ENCODE peak calls at places on chromosomes 7 and 10, in ten cellular contexts. E is H9; Y is astrocyte of the spinal cord; N is IMR-90; V is lower lobe of right lung; O is AG04449; U is BE2C; C is A673; P is CD8-positive, alpha-beta T cell; Q is Peyer's patch. B is an unnamed sample.

GRCh38 chr7:44057849-44058758 is 7.3 kb downstream of the PGAM2 start:
- DNase-seq in O (no peak), Y (no peak), C (no peak), V (no peak), N (no peak), Q (peak), U (peak), E (no peak), P (no peak), B (no peak)

GRCh38 chr7:141519623-141520022 is 31.6 kb upstream of the AGK start:
- DNase-seq in C (no peak), V (no peak), Q (no peak), N (no peak), P (no peak), Y (no peak), E (no peak), O (no peak), U (no peak), B (no peak)

GRCh38 chr10:112365014-112365432 is 8.9 kb upstream of the ACSL5 start:
- DNase-seq in E (no peak), U (no peak), C (no peak), O (no peak), Q (peak), N (no peak), V (no peak), Y (no peak), P (no peak), B (no peak)

GRCh38 chr7:156684661-156685060 is 44.1 kb downstream of the RNF32 start:
- DNase-seq in O (no peak), E (no peak), U (no peak), Q (no peak), N (no peak), P (no peak), V (no peak), Y (no peak), C (no peak), B (no peak)

GRCh38 chr7:31782411-31782991 is 95.5 kb downstream of the PPP1R17 start:
- DNase-seq in C (peak), Y (peak), P (no peak), V (no peak), E (peak), Q (peak), O (no peak), U (peak), N (peak), B (peak)

GRCh38 chr7:43721193-43721806 is 8.0 kb downstream of the COA1 start:
- DNase-seq in P (no peak), U (no peak), Q (no peak), C (peak), V (no peak), N (peak), E (no peak), Y (peak), O (no peak), B (peak)

GRCh38 chr7:137038706-137039105 is 170.3 kb downstream of the CHRM2 start:
- DNase-seq in N (no peak), E (no peak), V (no peak), O (no peak), U (no peak), Q (no peak), C (no peak), Y (no peak), P (no peak), B (no peak)

GRCh38 chr7:142685877-142686508 is 63.3 kb upstream of the PRSS1 start:
- DNase-seq in O (no peak), Q (no peak), N (no peak), C (no peak), V (no peak), U (no peak), Y (no peak), P (peak), E (no peak), B (no peak)

GRCh38 chr10:71634531-71635164 is 84.9 kb downstream of the C10orf105 start:
- DNase-seq in V (no peak), Y (no peak), Q (peak), U (no peak), N (no peak), C (no peak), P (no peak), O (no peak), E (no peak), B (no peak)

GRCh38 chr7:69002416-69002815 is 595.9 kb upstream of the AUTS2 start:
- DNase-seq in C (no peak), Y (peak), Q (no peak), O (peak), N (peak), U (no peak), V (no peak), E (no peak), P (no peak), B (peak)

GRCh38 chr10:3119796-3120459 is 52.6 kb downstream of the PFKP start:
- DNase-seq in U (peak), Y (no peak), V (no peak), N (peak), C (peak), Q (no peak), E (no peak), P (no peak), O (no peak), B (peak)

GRCh38 chr10:82737556-82737955 is 862.6 kb downstream of the NRG3 start:
- DNase-seq in E (peak), C (no peak), N (no peak), U (no peak), Y (no peak), V (no peak), P (no peak), Q (no peak), O (no peak), B (no peak)

DNA sequence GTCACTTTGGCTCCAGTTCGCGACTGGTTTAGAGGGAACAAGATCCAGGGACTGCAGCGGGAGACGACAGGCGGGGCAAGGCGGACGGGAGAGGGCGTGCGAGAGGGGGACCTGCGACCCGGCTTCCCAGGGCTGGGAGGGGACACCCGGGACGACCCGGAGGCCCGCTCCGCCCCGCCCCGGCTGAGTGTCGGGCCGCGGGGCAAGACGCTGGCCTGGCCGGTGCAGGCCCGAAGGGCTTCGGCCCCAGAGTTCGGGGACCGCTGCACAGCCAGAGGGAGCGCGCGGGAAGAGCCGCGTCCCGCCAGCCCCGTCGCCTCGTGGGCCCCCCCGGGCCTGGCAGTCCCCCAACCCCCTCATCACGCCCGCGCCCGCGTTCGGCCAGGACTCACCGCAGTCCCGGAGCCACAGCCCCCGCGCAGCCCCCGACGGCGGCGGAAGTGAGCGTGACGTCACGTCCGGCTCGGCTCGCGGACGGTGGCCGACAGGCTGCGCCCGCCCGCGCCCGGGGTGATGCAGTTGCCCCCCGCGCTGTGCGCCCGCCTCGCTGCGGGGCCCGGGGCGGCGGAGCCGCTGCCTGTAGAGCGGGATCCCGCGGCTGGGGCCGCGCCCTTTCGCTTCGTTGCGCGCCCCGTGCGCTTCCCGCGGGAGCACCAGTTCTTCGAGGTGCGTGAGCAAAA is at the start of the genes TUBGCP2 and ZNF511:
- DNase-seq in V (peak), N (peak), U (peak), C (peak), Q (peak), E (peak), O (no peak), Y (peak), P (peak), B (peak)
- TF ChIP-seq CTCF in V (no peak), N (peak), U (peak), C (peak), Q (no peak), E (no peak), O (peak), Y (peak), P (no peak), B (peak)

GRCh38 chr7:133853706-133854276 is 273.3 kb upstream of the LRGUK start:
- DNase-seq in N (peak), C (peak), O (peak), V (peak), Y (peak), E (peak), U (peak), P (no peak), Q (peak), B (peak)
- TF ChIP-seq CTCF in N (peak), C (peak), O (peak), V (peak), Y (peak), E (peak), U (peak), P (no peak), Q (no peak), B (peak)

GRCh38 chr7:120831260-120831659 is 26.7 kb downstream of the TSPAN12 start:
- DNase-seq in C (no peak), Q (no peak), U (no peak), Y (no peak), E (no peak), O (no peak), P (no peak), N (no peak), V (no peak), B (no peak)
- TF ChIP-seq CTCF in C (no peak), Q (no peak), U (no peak), Y (no peak), E (no peak), O (no peak), P (no peak), N (no peak), V (no peak), B (no peak)

GRCh38 chr10:129675027-129675769 is 208.2 kb downstream of the MGMT start:
- DNase-seq in Y (no peak), N (no peak), U (no peak), O (no peak), E (no peak), P (no peak), C (no peak), V (no peak), Q (no peak), B (no peak)

GRCh38 chr10:129676014-129676413 is 209.0 kb downstream of the MGMT start:
- DNase-seq in E (no peak), O (no peak), N (no peak), C (no peak), U (no peak), P (no peak), Y (no peak), V (no peak), Q (no peak), B (no peak)

GRCh38 chr10:129670124-129670523 is 203.1 kb downstream of the MGMT start:
- DNase-seq in U (no peak), Q (no peak), C (no peak), E (no peak), O (no peak), N (no peak), P (no peak), Y (no peak), V (no peak), B (no peak)

GRCh38 chr10:129677377-129677927 is 210.4 kb downstream of the MGMT start:
- DNase-seq in Y (no peak), E (no peak), V (no peak), P (no peak), U (no peak), O (no peak), Q (no peak), C (no peak), N (no peak), B (no peak)

DNA sequence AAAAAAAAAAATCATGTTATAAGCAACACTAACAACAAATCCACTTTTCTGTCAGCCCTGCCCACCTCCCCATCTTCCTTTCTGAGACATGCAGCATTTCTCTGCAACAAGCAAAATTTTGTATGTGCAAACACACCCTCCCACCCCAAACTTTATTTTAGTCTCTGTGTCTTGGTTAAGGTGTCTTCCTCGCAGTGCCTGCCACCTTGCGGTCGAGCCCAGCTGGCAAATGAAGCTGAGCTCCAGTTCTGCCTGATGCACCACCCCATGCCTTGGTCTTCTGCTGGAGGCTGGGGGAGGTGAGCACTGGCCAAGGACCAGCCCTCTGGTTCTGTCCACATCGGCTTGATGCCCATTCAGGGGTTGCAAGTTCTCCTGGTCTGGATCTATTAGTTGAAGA is 206.3 kb downstream of the MGMT start:
- DNase-seq in O (no peak), N (no peak), E (no peak), P (no peak), Y (no peak), C (no peak), U (no peak), V (no peak), Q (no peak), B (no peak)
- TF ChIP-seq CTCF in O (no peak), N (no peak), E (peak), P (no peak), Y (no peak), C (no peak), U (no peak), V (no peak), Q (no peak), B (no peak)

DNA sequence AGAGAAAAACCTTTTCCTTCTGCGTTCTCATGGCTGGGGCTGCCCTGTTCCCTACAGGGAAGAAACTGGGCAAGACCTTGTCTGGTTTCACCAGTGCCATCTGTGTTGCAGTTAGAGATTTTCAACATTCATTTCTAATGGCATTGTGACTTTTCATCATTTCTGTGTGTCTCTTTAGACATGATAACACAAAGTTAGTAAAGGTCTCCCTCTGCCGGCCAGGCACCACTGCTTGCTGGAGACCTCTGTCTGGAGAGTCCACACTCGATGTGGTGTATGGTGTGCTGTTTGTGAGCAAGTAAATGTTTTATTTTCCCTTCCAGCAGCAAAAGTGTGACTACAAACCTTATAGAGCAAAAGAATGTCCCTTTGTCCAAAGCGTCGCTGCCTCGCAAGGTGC is 213.5 kb downstream of the PAXIP1 start:
- DNase-seq in Q (no peak), Y (no peak), N (no peak), O (no peak), U (peak), V (no peak), P (no peak), E (no peak), C (no peak), B (no peak)
- TF ChIP-seq CTCF in Q (no peak), Y (no peak), N (no peak), O (no peak), U (peak), V (no peak), P (no peak), E (peak), C (peak), B (no peak)

DNA sequence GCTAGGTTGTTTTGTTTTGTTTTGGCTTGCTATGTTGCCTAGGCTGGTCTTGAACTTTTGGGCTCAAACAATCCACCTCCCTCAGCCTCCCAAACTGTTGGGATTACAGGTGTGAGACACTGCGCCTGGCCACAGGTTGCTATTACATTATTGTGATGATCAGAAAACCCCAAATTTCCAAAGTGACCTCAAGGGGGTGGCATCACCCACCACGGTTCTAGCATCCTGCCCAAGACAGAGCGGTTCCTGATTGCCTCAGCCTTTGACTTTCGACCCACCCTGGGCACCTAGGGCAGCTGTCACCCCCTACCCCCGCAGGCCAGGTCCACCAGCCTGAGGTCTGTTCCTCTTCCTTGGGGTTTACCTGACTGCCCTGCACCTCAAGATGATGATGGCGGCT is 28.4 kb downstream of the SBDS start:
- DNase-seq in U (no peak), P (no peak), V (no peak), Y (no peak), E (no peak), Q (peak), O (no peak), C (no peak), N (no peak), B (no peak)
- TF ChIP-seq CTCF in U (no peak), P (no peak), V (no peak), Y (no peak), E (peak), Q (no peak), O (no peak), C (no peak), N (no peak), B (no peak)

GRCh38 chr10:74827045-74827441 is 643 bp downstream of the KAT6B start:
- DNase-seq in U (no peak), P (no peak), O (no peak), V (no peak), Q (no peak), Y (no peak), E (no peak), C (no peak), N (no peak), B (no peak)

GRCh38 chr10:74825371-74826141 is 844 bp upstream of the KAT6B start:
- DNase-seq in P (peak), U (peak), N (no peak), E (no peak), C (peak), Y (no peak), V (no peak), O (no peak), Q (peak), B (no peak)

GRCh38 chr10:74825033-74825370 is 1.4 kb upstream of the KAT6B start:
- DNase-seq in U (peak), C (peak), N (no peak), P (no peak), V (peak), Q (peak), E (peak), O (no peak), Y (no peak), B (no peak)

GRCh38 chr10:74827694-74828093 is 1.3 kb downstream of the KAT6B start:
- DNase-seq in O (no peak), C (no peak), P (no peak), N (no peak), Y (no peak), U (no peak), V (no peak), Q (no peak), E (no peak), B (no peak)

DNA sequence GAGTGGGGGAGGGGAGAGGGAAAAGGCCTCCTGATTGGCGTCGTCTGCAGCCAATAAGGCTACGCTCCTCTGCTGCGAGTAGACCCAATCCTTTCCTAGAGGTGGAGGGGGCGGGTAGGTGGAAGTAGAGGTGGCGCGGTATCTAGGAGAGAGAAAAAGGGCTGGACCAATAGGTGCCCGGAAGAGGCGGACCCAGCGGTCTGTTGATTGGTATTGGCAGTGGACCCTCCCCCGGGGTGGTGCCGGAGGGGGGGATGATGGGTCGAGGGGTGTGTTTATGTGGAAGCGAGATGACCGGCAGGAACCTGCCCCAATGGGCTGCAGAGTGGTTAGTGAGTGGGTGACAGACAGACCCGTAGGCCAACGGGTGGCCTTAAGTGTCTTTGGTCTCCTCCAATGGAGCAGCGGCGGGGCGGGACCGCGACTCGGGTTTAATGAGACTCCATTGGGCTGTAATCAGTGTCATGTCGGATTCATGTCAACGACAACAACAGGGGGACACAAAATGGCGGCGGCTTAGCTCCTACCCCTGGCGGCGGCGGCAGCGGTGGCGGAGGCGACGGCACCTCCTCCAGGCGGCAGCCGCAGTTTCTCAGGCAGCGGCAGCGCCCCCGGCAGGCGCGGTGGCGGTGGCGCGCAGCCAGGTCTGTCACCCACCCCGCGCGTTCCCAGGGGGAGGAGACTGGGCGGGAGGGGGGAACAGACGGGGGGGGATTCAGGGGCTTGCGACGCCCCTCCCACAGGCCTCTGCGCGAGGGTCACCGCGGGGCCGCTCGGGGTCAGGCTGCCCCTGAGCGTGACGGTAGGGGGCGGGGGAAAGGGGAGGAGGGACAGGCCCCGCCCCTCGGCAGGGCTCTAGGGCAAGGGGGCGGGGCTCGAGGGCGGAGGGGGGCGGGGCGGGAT is at the start of gene KAT6B:
- DNase-seq in O (peak), P (peak), V (peak), U (peak), Y (peak), C (peak), E (peak), N (peak), Q (peak), B (peak)
- TF ChIP-seq CTCF in O (peak), P (no peak), V (peak), U (peak), Y (peak), C (peak), E (peak), N (peak), Q (no peak), B (no peak)

GRCh38 chr10:53209941-53210611 is 437.5 kb upstream of the MBL2 start:
- DNase-seq in P (no peak), O (no peak), E (peak), N (peak), Y (peak), V (no peak), Q (no peak), C (peak), U (no peak), B (peak)
- TF ChIP-seq CTCF in P (no peak), O (no peak), E (peak), N (peak), Y (peak), V (peak), Q (no peak), C (no peak), U (peak), B (no peak)

DNA sequence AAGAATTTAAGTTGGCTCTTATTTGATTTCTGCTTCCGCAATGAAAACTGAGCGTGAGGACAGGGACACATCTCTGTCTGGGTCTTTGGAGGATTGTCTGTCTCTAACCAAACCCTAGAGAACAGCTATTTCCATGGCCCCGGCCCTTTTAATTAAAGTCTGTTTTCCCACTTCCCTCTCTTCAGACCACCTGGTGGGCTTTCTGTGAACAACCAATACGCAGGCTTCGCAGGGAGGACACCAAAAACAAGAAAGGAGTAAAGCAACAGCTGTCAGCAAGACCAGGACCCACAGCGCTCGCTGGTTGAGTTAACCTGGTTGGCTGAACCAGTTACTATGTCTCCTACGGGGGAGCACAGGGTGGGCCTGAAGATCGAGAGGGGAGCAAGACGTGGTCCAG is 217.1 kb upstream of the FRMD4A start:
- DNase-seq in U (no peak), N (no peak), O (no peak), E (no peak), Q (no peak), C (peak), V (no peak), Y (no peak), P (no peak), B (no peak)
- TF ChIP-seq CTCF in U (peak), N (no peak), O (no peak), E (peak), Q (no peak), C (peak), V (no peak), Y (peak), P (peak), B (no peak)

DNA sequence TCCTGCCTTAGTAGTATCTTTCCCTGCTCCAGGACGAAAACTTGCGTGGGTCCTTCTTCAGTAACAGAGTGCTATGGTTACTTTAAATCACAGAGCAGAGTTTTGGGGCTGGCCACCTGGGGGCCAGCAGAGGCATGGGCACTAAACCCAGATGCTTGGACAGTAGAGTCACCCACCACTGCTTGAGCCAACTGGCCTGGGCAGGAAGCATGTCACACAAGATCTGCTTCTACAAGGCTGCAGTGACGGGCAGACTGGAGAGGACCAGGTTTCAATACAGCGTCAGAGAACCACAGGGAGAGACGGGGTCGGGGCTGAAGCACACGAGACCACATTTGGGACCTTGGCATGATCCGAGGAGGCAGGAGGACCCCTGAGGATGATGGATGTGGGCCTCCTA is 14.3 kb upstream of the DMBT1 start:
- DNase-seq in E (no peak), C (no peak), P (no peak), U (no peak), Y (no peak), Q (no peak), V (no peak), N (no peak), O (no peak), B (no peak)
- TF ChIP-seq CTCF in E (peak), C (no peak), P (no peak), U (no peak), Y (no peak), Q (no peak), V (no peak), N (no peak), O (no peak), B (no peak)

B was measured in cardiac fibroblast.